ENCODE peak calls at places on chromosome 16, in seven cellular contexts. One of them, this sample, is unnamed.

GRCh38 chr16:57984443-57985203 is 13.7 kb upstream of the CNGB1 start:
- DNase-seq in fibroblast of lung: peak
- DNase-seq in GM23248: peak
- DNase-seq in HCT116: no peak
- DNase-seq in mesenchymal stem cell: peak
- DNase-seq in astrocyte: peak
- DNase-seq in DND-41: no peak
- DNase-seq in this sample: peak

GRCh38 chr16:24075929-24076716 is 180.0 kb upstream of the CACNG3 start:
- DNase-seq in fibroblast of lung: no peak
- DNase-seq in HCT116: peak
- DNase-seq in DND-41: no peak
- DNase-seq in mesenchymal stem cell: no peak
- DNase-seq in GM23248: peak
- DNase-seq in astrocyte: no peak
- DNase-seq in this sample: peak

GRCh38 chr16:85051067-85051709 is 23.6 kb downstream of the KIAA0513 start:
- DNase-seq in GM23248: no peak
- DNase-seq in mesenchymal stem cell: peak
- DNase-seq in fibroblast of lung: no peak
- DNase-seq in DND-41: no peak
- DNase-seq in HCT116: no peak
- DNase-seq in astrocyte: no peak
- DNase-seq in this sample: no peak

GRCh38 chr16:67842509-67843342 is 606 bp downstream of the THAP11 start:
- DNase-seq in mesenchymal stem cell: peak
- DNase-seq in fibroblast of lung: peak
- DNase-seq in astrocyte: peak
- DNase-seq in HCT116: no peak
- DNase-seq in DND-41: peak
- DNase-seq in GM23248: peak
- DNase-seq in this sample: peak

GRCh38 chr16:79920685-79921084 is 320.1 kb upstream of the MAF start:
- DNase-seq in DND-41: no peak
- DNase-seq in mesenchymal stem cell: no peak
- DNase-seq in fibroblast of lung: no peak
- DNase-seq in HCT116: no peak
- DNase-seq in astrocyte: no peak
- DNase-seq in GM23248: no peak
- DNase-seq in this sample: no peak

GRCh38 chr16:84277244-84277823 is 17.3 kb upstream of the WFDC1 start:
- DNase-seq in DND-41: peak
- DNase-seq in astrocyte: peak
- DNase-seq in mesenchymal stem cell: peak
- DNase-seq in fibroblast of lung: peak
- DNase-seq in GM23248: peak
- DNase-seq in HCT116: peak
- DNase-seq in this sample: peak

GRCh38 chr16:87060026-87060986 is 256.9 kb downstream of the C16orf95 start:
- DNase-seq in astrocyte: peak
- DNase-seq in DND-41: no peak
- DNase-seq in HCT116: no peak
- DNase-seq in fibroblast of lung: peak
- DNase-seq in mesenchymal stem cell: peak
- DNase-seq in GM23248: peak
- DNase-seq in this sample: no peak

GRCh38 chr16:4392382-4393242 is 21.0 kb downstream of the VASN start:
- DNase-seq in astrocyte: peak
- DNase-seq in fibroblast of lung: peak
- DNase-seq in mesenchymal stem cell: no peak
- DNase-seq in HCT116: no peak
- DNase-seq in DND-41: no peak
- DNase-seq in GM23248: peak
- DNase-seq in this sample: peak

GRCh38 chr16:17173134-17173729 is 297.5 kb downstream of the XYLT1 start:
- DNase-seq in GM23248: peak
- DNase-seq in fibroblast of lung: peak
- DNase-seq in mesenchymal stem cell: no peak
- DNase-seq in astrocyte: peak
- DNase-seq in HCT116: no peak
- DNase-seq in DND-41: no peak
- DNase-seq in this sample: peak

GRCh38 chr16:86751081-86752030 is 173.0 kb downstream of the FOXL1 start:
- DNase-seq in HCT116: no peak
- DNase-seq in DND-41: no peak
- DNase-seq in fibroblast of lung: peak
- DNase-seq in mesenchymal stem cell: peak
- DNase-seq in astrocyte: peak
- DNase-seq in GM23248: peak
- DNase-seq in this sample: peak

GRCh38 chr16:66260522-66261290 is 105.8 kb upstream of the CDH5 start:
- DNase-seq in GM23248: no peak
- DNase-seq in mesenchymal stem cell: no peak
- DNase-seq in astrocyte: no peak
- DNase-seq in fibroblast of lung: no peak
- DNase-seq in HCT116: no peak
- DNase-seq in DND-41: no peak
- DNase-seq in this sample: no peak

GRCh38 chr16:85422124-85422373 is 191.1 kb upstream of the GSE1 start:
- DNase-seq in mesenchymal stem cell: no peak
- DNase-seq in HCT116: no peak
- DNase-seq in DND-41: no peak
- DNase-seq in astrocyte: no peak
- DNase-seq in fibroblast of lung: no peak
- DNase-seq in GM23248: no peak
- DNase-seq in this sample: no peak

GRCh38 chr16:10741844-10742243 is 1.8 kb upstream of the NUBP1 start:
- DNase-seq in mesenchymal stem cell: no peak
- DNase-seq in GM23248: no peak
- DNase-seq in HCT116: no peak
- DNase-seq in DND-41: no peak
- DNase-seq in astrocyte: peak
- DNase-seq in fibroblast of lung: peak
- DNase-seq in this sample: no peak

GRCh38 chr16:58028168-58028455 is 2.6 kb downstream of the MMP15 start:
- DNase-seq in HCT116: no peak
- DNase-seq in astrocyte: no peak
- DNase-seq in fibroblast of lung: no peak
- DNase-seq in mesenchymal stem cell: no peak
- DNase-seq in DND-41: no peak
- DNase-seq in GM23248: no peak
- DNase-seq in this sample: no peak

GRCh38 chr16:2687531-2688308 is 5.4 kb downstream of the KCTD5 start:
- DNase-seq in mesenchymal stem cell: no peak
- DNase-seq in DND-41: no peak
- DNase-seq in GM23248: no peak
- DNase-seq in HCT116: no peak
- DNase-seq in astrocyte: no peak
- DNase-seq in fibroblast of lung: no peak
- DNase-seq in this sample: no peak

GRCh38 chr16:67847064-67847861 is at the start of gene CENPT:
- DNase-seq in mesenchymal stem cell: peak
- DNase-seq in astrocyte: peak
- DNase-seq in HCT116: no peak
- DNase-seq in DND-41: no peak
- DNase-seq in fibroblast of lung: no peak
- DNase-seq in GM23248: peak
- DNase-seq in this sample: peak

GRCh38 chr16:89853306-89853993 is 19.9 kb upstream of the TCF25 start:
- DNase-seq in mesenchymal stem cell: no peak
- DNase-seq in DND-41: no peak
- DNase-seq in GM23248: no peak
- DNase-seq in astrocyte: no peak
- DNase-seq in HCT116: no peak
- DNase-seq in fibroblast of lung: no peak
- DNase-seq in this sample: no peak

GRCh38 chr16:70685061-70685937 is 554 bp downstream of the MTSS2 start:
- DNase-seq in mesenchymal stem cell: peak
- DNase-seq in GM23248: peak
- DNase-seq in astrocyte: no peak
- DNase-seq in DND-41: peak
- DNase-seq in fibroblast of lung: no peak
- DNase-seq in HCT116: no peak
- DNase-seq in this sample: no peak

GRCh38 chr16:23214796-23215195 is 32.3 kb downstream of the SCNN1G start:
- DNase-seq in DND-41: no peak
- DNase-seq in GM23248: no peak
- DNase-seq in mesenchymal stem cell: no peak
- DNase-seq in HCT116: no peak
- DNase-seq in astrocyte: no peak
- DNase-seq in fibroblast of lung: no peak
- DNase-seq in this sample: no peak

GRCh38 chr16:25163683-25164082 is 52.1 kb downstream of the LCMT1 start:
- DNase-seq in mesenchymal stem cell: no peak
- DNase-seq in DND-41: no peak
- DNase-seq in fibroblast of lung: no peak
- DNase-seq in HCT116: no peak
- DNase-seq in GM23248: no peak
- DNase-seq in astrocyte: no peak
- DNase-seq in this sample: no peak

GRCh38 chr16:68434654-68435210 is 13.6 kb downstream of the SMPD3 start:
- DNase-seq in mesenchymal stem cell: no peak
- DNase-seq in GM23248: no peak
- DNase-seq in HCT116: no peak
- DNase-seq in fibroblast of lung: no peak
- DNase-seq in DND-41: no peak
- DNase-seq in astrocyte: no peak
- DNase-seq in this sample: peak

GRCh38 chr16:24508614-24509013 is 30.8 kb upstream of the RBBP6 start:
- DNase-seq in astrocyte: peak
- DNase-seq in HCT116: no peak
- DNase-seq in fibroblast of lung: peak
- DNase-seq in DND-41: no peak
- DNase-seq in GM23248: peak
- DNase-seq in mesenchymal stem cell: peak
- DNase-seq in this sample: peak

DNA sequence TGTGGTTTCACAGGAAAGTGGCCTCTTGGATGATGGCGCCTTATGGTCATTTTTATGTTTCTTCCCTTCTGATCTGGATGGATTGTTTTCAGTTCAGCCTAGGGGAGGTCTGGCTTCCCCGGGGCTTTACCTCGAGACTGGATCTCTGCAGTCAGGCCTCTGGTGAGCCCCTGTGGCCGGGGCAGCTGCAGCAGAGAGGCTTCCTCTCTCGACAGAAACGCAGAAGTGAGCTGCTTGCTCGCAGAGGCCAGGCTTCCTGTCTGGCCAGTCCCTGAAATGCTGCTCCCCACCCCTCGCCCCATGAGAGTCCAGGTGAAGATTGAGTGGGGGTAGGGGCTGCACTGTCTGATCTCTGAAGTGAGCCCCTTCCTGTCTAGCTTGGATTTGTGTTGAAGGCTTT is 44.0 kb downstream of the PLCG2 start:
- DNase-seq in astrocyte: no peak
- DNase-seq in fibroblast of lung: no peak
- DNase-seq in mesenchymal stem cell: peak
- DNase-seq in HCT116: no peak
- DNase-seq in GM23248: no peak
- DNase-seq in DND-41: no peak
- DNase-seq in this sample: no peak
- H3K9ac ChIP-seq in astrocyte: no peak
- H3K9ac ChIP-seq in fibroblast of lung: no peak
- H3K9ac ChIP-seq in mesenchymal stem cell: no peak
- H3K9ac ChIP-seq in HCT116: no peak
- H3K9ac ChIP-seq in GM23248: no peak
- H3K9ac ChIP-seq in DND-41: no peak
- H3K9ac ChIP-seq in this sample: no peak

GRCh38 chr16:12145918-12146317 is 169.4 kb downstream of the SNX29 start:
- DNase-seq in fibroblast of lung: no peak
- DNase-seq in DND-41: no peak
- DNase-seq in HCT116: no peak
- DNase-seq in astrocyte: peak
- DNase-seq in mesenchymal stem cell: peak
- DNase-seq in GM23248: no peak
- DNase-seq in this sample: no peak
- H3K4me2 ChIP-seq in fibroblast of lung: no peak
- H3K4me2 ChIP-seq in DND-41: no peak
- H3K4me2 ChIP-seq in HCT116: no peak
- H3K4me2 ChIP-seq in astrocyte: no peak
- H3K4me2 ChIP-seq in mesenchymal stem cell: no peak
- H3K4me2 ChIP-seq in GM23248: no peak
- H3K4me2 ChIP-seq in this sample: no peak

GRCh38 chr16:81616321-81617020 is 162.6 kb upstream of the PLCG2 start:
- DNase-seq in DND-41: peak
- DNase-seq in HCT116: no peak
- DNase-seq in astrocyte: peak
- DNase-seq in fibroblast of lung: peak
- DNase-seq in mesenchymal stem cell: peak
- DNase-seq in GM23248: peak
- DNase-seq in this sample: no peak
- H3K9ac ChIP-seq in DND-41: no peak
- H3K9ac ChIP-seq in HCT116: no peak
- H3K9ac ChIP-seq in astrocyte: peak
- H3K9ac ChIP-seq in fibroblast of lung: no peak
- H3K9ac ChIP-seq in mesenchymal stem cell: peak
- H3K9ac ChIP-seq in GM23248: peak
- H3K9ac ChIP-seq in this sample: no peak

GRCh38 chr16:20675488-20676267 is 21.8 kb downstream of the ACSM1 start:
- DNase-seq in mesenchymal stem cell: no peak
- DNase-seq in GM23248: peak
- DNase-seq in DND-41: peak
- DNase-seq in HCT116: peak
- DNase-seq in astrocyte: no peak
- DNase-seq in fibroblast of lung: no peak
- DNase-seq in this sample: peak

GRCh38 chr16:20678242-20678641 is 19.2 kb downstream of the ACSM1 start:
- DNase-seq in HCT116: no peak
- DNase-seq in fibroblast of lung: no peak
- DNase-seq in mesenchymal stem cell: no peak
- DNase-seq in astrocyte: no peak
- DNase-seq in GM23248: no peak
- DNase-seq in DND-41: no peak
- DNase-seq in this sample: no peak

GRCh38 chr16:20676867-20677266 is 20.6 kb downstream of the ACSM1 start:
- DNase-seq in astrocyte: no peak
- DNase-seq in DND-41: no peak
- DNase-seq in HCT116: no peak
- DNase-seq in fibroblast of lung: no peak
- DNase-seq in GM23248: no peak
- DNase-seq in mesenchymal stem cell: no peak
- DNase-seq in this sample: no peak

GRCh38 chr16:20674684-20675487 is 22.6 kb downstream of the ACSM1 start:
- DNase-seq in mesenchymal stem cell: no peak
- DNase-seq in GM23248: no peak
- DNase-seq in astrocyte: no peak
- DNase-seq in HCT116: no peak
- DNase-seq in fibroblast of lung: no peak
- DNase-seq in DND-41: no peak
- DNase-seq in this sample: peak

DNA sequence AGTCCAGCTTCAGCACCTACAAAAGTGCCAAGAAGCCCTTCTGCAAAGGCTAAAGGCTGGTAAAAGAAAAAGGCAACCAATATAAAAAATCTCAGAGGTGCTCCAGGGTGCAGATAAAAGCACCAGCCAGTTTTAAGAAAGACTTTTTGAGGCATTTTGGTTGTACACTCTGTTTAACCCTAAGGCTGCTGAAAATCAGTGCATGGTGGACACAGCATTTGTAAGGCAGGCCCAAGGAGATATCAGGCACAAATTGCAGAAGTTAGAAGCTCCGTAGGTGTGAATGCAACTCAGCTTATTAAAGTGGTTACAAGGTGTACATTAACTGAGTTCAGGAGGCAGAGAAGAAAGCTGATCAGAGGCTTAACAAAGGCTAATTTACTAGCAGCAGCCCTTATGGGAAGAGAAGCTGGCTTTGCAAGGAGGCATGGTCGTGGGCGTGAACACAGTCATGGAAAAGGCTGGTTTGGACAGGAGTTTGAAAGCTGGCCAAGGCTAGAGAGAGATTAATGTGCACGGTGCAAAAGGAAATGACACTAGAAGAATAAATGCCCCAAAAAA is 21.1 kb downstream of the ACSM1 start:
- DNase-seq in GM23248: no peak
- DNase-seq in fibroblast of lung: no peak
- DNase-seq in HCT116: no peak
- DNase-seq in DND-41: no peak
- DNase-seq in mesenchymal stem cell: no peak
- DNase-seq in astrocyte: no peak
- DNase-seq in this sample: peak
- H3K4me2 ChIP-seq in GM23248: no peak
- H3K4me2 ChIP-seq in fibroblast of lung: no peak
- H3K4me2 ChIP-seq in HCT116: peak
- H3K4me2 ChIP-seq in DND-41: peak
- H3K4me2 ChIP-seq in mesenchymal stem cell: no peak
- H3K4me2 ChIP-seq in astrocyte: no peak
- H3K4me2 ChIP-seq in this sample: peak

This sample was measured in mammary epithelial cell.